ENCODE peak calls at places on chromosomes 11 and 22, in five cellular contexts. B is left ventricle myocardium inferior, W is cardiac muscle cell, Q is endodermal cell, R is ovary. E is an unnamed sample. For H3K9me3, the result is how much of the 10 kb centered on the place peaks cover.

GRCh38 chr11:7513210-7514098 is at the start of gene PPFIBP2:
- DNase-seq in B (peak), W (peak), Q (peak), R (peak), E (peak)

GRCh38 chr22:24498826-24499225 is 3.7 kb downstream of the UPB1 start:
- DNase-seq in B (no peak), W (no peak), Q (peak), R (no peak), E (no peak)

GRCh38 chr11:69873166-69874077 is 54.2 kb upstream of the FGF3 start:
- DNase-seq in B (no peak), W (no peak), Q (peak), R (no peak), E (no peak)

GRCh38 chr11:69912911-69913451 is 93.8 kb upstream of the FGF3 start:
- DNase-seq in B (no peak), W (no peak), Q (peak), R (peak), E (peak)

GRCh38 chr22:38681784-38682335 is at the start of gene TOMM22:
- DNase-seq in B (peak), W (peak), Q (peak), R (peak), E (peak)

GRCh38 chr22:41314821-41315220 is 13.5 kb downstream of the ZC3H7B start:
- DNase-seq in B (no peak), W (no peak), Q (no peak), R (no peak), E (no peak)

GRCh38 chr11:111691176-111691575 is 75.0 kb downstream of the PPP2R1B start:
- DNase-seq in B (no peak), W (no peak), Q (no peak), R (no peak), E (no peak)

GRCh38 chr11:91141655-91142054 is 918.8 kb upstream of the CHORDC1 start:
- DNase-seq in B (no peak), W (no peak), Q (no peak), R (no peak), E (no peak)

GRCh38 chr11:86067230-86068137 is 1.4 kb downstream of the PICALM start:
- DNase-seq in B (no peak), W (no peak), Q (no peak), R (no peak), E (no peak)

GRCh38 chr11:86081465-86081864 is 12.6 kb upstream of the PICALM start:
- DNase-seq in B (no peak), W (no peak), Q (no peak), R (no peak), E (no peak)

GRCh38 chr11:133586903-133587517 is 54.7 kb upstream of the OPCML start:
- DNase-seq in B (no peak), W (no peak), Q (no peak), R (no peak), E (no peak)

GRCh38 chr22:38415046-38415445 is 40.0 kb downstream of the KCNJ4 start:
- DNase-seq in B (no peak), W (no peak), Q (peak), R (peak), E (no peak)

DNA sequence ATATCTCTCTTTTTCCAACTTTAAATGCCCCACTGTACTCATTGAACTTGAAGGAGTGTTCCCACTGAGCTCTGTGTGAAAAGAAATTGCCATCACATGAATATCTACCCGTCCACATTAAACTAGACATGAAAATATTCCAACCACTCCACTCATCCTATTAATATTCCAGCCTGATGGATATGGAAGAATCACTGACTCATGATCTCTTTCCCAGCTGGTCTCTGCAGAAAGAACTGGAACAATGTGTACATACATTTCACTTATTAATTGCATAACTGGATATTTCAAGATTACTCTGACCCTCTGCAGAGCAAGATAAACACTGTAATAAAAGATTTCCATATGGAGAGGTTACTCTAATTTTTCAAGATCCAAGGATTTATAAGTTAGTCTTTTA is 711.1 kb upstream of the LRRC4C start:
- DNase-seq in B (no peak), W (peak), Q (no peak), R (no peak), E (no peak)
- H3K9me3 ChIP-seq in B (under half), W (under half), Q (under half), R (under half), E (under half)

GRCh38 chr22:47572443-47572842 is 810.0 kb downstream of the TBC1D22A start:
- DNase-seq in B (no peak), W (no peak), Q (no peak), R (no peak), E (peak)
- H3K9me3 ChIP-seq in B (under half), W (under half), Q (under half), R (under half), E (under half)

DNA sequence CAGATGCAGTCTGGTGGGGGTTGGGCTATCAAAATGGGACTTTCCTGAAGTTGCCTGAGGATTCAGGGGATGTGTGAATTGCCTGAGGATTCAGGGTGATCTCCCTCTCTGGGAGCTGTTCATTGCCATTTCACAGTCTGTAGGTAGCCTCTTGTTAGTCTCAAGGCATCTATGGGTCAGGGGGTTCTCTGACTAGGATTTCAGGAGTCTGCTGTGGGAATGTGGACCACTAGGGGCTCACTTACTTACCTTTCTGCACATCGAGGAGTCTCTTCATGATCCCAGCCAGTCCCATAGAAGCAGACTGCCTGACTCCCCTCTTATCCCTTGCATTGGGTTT is 54.0 kb downstream of the KCNQ1OT1 start:
- DNase-seq in B (no peak), W (no peak), Q (no peak), R (no peak), E (no peak)
- H3K9me3 ChIP-seq in B (half or more), W (under half), Q (half or more), R (under half), E (under half)

GRCh38 chr22:47247609-47248240 is 485.3 kb downstream of the TBC1D22A start:
- DNase-seq in B (no peak), W (no peak), Q (no peak), R (no peak), E (no peak)
- H3K9me3 ChIP-seq in B (under half), W (under half), Q (half or more), R (under half), E (under half)

GRCh38 chr22:48556751-48557150 is 1270.9 kb downstream of the BRD1 start:
- DNase-seq in B (no peak), W (no peak), Q (no peak), R (no peak), E (no peak)

GRCh38 chr22:48558606-48559402 is 1268.9 kb downstream of the BRD1 start:
- DNase-seq in B (no peak), W (no peak), Q (no peak), R (no peak), E (peak)

GRCh38 chr22:48555606-48556005 is 1272.1 kb downstream of the BRD1 start:
- DNase-seq in B (no peak), W (no peak), Q (no peak), R (no peak), E (no peak)

GRCh38 chr22:48559647-48560388 is 1267.9 kb downstream of the BRD1 start:
- DNase-seq in B (no peak), W (no peak), Q (no peak), R (no peak), E (peak)

DNA sequence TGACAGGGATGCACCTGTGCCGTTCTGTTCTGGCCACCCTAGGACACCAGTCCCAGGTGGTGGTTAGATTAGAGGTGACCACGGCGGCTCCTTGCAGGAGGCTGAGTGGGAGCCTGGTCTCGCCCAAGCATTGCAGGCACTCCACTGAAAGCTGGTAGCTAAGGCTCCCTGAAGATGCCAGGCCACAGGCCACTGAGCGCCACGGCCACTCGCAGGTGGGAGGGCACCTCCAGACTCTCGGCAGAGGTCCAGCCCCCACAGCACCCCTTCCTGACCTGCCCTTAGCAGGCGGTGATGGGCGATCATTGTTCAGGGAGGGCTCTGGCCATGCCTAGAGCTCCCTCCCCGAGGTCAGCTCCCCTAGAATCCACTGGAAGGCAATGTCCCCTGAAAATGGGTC is 1270.2 kb downstream of the BRD1 start:
- DNase-seq in B (no peak), W (no peak), Q (no peak), R (no peak), E (peak)
- H3K9me3 ChIP-seq in B (under half), W (under half), Q (under half), R (under half), E (under half)

GRCh38 chr11:47656284-47656915 is 14.0 kb upstream of the MTCH2 start:
- DNase-seq in B (no peak), W (no peak), Q (peak), R (no peak), E (no peak)

GRCh38 chr11:47652070-47652469 is 9.7 kb upstream of the MTCH2 start:
- DNase-seq in B (no peak), W (no peak), Q (no peak), R (no peak), E (no peak)
- H3K9me3 ChIP-seq in B (under half), W (under half), Q (under half), R (under half), E (under half)

GRCh38 chr11:101797335-101797734 is 117.5 kb upstream of the CEP126 start:
- DNase-seq in B (no peak), W (peak), Q (no peak), R (no peak), E (no peak)

DNA sequence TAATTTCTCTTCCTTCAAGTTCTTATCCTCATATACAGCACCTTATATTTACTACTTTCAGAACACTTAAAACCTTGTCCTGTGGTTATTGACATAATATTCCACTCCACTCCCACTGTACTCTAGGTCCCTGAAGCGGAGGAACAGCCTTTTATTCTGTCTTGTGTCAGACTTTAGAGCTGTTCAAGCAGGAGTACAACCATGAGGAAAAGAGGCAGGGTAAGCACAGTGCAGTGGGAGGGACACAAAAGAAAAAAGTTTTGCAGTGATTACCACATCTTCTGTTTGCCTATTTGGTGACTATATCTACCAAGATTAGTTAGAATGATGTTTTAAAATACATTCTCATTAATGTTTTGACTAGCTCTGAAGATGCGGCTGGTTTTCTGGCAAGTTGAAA is 122.0 kb upstream of the CEP126 start:
- DNase-seq in B (no peak), W (no peak), Q (no peak), R (no peak), E (no peak)
- H3K9me3 ChIP-seq in B (under half), W (under half), Q (under half), R (under half), E (under half)

E was measured in heart left ventricle.